ENCODE peak calls at places on chromosomes 5 and 9, in seven cellular contexts. A is lower lobe of right lung; K is RWPE1; P is stimulated activated CD4-positive, alpha-beta T cell treated with anti-CD3 and anti-CD28 coated beads, Interleukin-15, amount 100 ng/mL, for 24 hours; X is T47D; F is ovary; J is AG04450. V is an unnamed sample.

GRCh38 chr5:88831856-88832255 is 51.1 kb downstream of the MEF2C start:
- DNase-seq in A (no peak), K (no peak), P (no peak), X (no peak), F (no peak), J (no peak), V (no peak)

GRCh38 chr5:6700686-6701355 is 12.4 kb upstream of the TENT4A start:
- DNase-seq in A (no peak), K (no peak), P (no peak), X (no peak), F (no peak), J (no peak), V (no peak)

GRCh38 chr9:129252937-129253819 is 75.1 kb upstream of the IER5L start:
- DNase-seq in A (peak), K (no peak), P (no peak), X (no peak), F (peak), J (no peak), V (no peak)

GRCh38 chr5:72677447-72677846 is 139.0 kb upstream of the TNPO1 start:
- DNase-seq in A (no peak), K (no peak), P (no peak), X (no peak), F (no peak), J (no peak), V (no peak)

GRCh38 chr5:143338658-143339366 is 64.7 kb downstream of the NR3C1 start:
- DNase-seq in A (no peak), K (no peak), P (no peak), X (no peak), F (no peak), J (no peak), V (peak)

GRCh38 chr5:72246239-72246580 is 73.8 kb downstream of the MRPS27 start:
- DNase-seq in A (no peak), K (no peak), P (no peak), X (no peak), F (no peak), J (no peak), V (no peak)

GRCh38 chr5:1324301-1324700 is 20.6 kb downstream of the CLPTM1L start:
- DNase-seq in A (no peak), K (no peak), P (no peak), X (no peak), F (no peak), J (no peak), V (no peak)

GRCh38 chr5:125245216-125245615 is 498.8 kb upstream of the ZNF608 start:
- DNase-seq in A (no peak), K (no peak), P (no peak), X (no peak), F (no peak), J (no peak), V (no peak)

GRCh38 chr9:109901191-109901590 is 121.2 kb downstream of the PALM2AKAP2 start:
- DNase-seq in A (no peak), K (no peak), P (no peak), X (no peak), F (no peak), J (no peak), V (peak)

V was measured in foreskin fibroblast.